ENCODE peak calls at places on chromosomes 11 and 22, in five cellular contexts. M, T, B, K and L are unnamed samples.

GRCh38 chr22:41264408-41264941 is 21.5 kb downstream of the RANGAP1 start:
- DNase-seq in M (no peak), T (no peak), B (no peak), K (no peak), L (no peak)

GRCh38 chr11:120137611-120138521 is at the start of gene TRIM29:
- DNase-seq in M (no peak), T (no peak), B (peak; percentile 66), K (no peak), L (no peak)

GRCh38 chr11:36142439-36142838 is 146.8 kb downstream of the COMMD9 start:
- DNase-seq in M (no peak), T (no peak), B (no peak), K (no peak), L (no peak)

GRCh38 chr11:1089738-1090599 is 15.3 kb downstream of the MUC2 start:
- DNase-seq in M (no peak), T (no peak), B (no peak), K (peak; percentile 8), L (no peak)

GRCh38 chr11:130550984-130551383 is 102.5 kb downstream of the ADAMTS15 start:
- DNase-seq in M (no peak), T (no peak), B (no peak), K (no peak), L (no peak)

GRCh38 chr11:10117709-10118341 is 176.2 kb downstream of the SBF2 start:
- DNase-seq in M (no peak), T (no peak), B (no peak), K (no peak), L (no peak)

GRCh38 chr11:19674420-19674819 is 38.2 kb upstream of the NAV2 start:
- DNase-seq in M (no peak), T (no peak), B (no peak), K (no peak), L (no peak)

GRCh38 chr11:73230931-73231330 is 12.8 kb downstream of the P2RY2 start:
- DNase-seq in M (no peak), T (no peak), B (no peak), K (no peak), L (no peak)

GRCh38 chr11:44303401-44303938 is 6.5 kb downstream of the ALX4 start:
- DNase-seq in M (no peak), T (no peak), B (no peak), K (no peak), L (no peak)

GRCh38 chr22:24326266-24326665 is 55.6 kb downstream of the SPECC1L start:
- DNase-seq in M (no peak), T (no peak), B (no peak), K (no peak), L (no peak)

DNA sequence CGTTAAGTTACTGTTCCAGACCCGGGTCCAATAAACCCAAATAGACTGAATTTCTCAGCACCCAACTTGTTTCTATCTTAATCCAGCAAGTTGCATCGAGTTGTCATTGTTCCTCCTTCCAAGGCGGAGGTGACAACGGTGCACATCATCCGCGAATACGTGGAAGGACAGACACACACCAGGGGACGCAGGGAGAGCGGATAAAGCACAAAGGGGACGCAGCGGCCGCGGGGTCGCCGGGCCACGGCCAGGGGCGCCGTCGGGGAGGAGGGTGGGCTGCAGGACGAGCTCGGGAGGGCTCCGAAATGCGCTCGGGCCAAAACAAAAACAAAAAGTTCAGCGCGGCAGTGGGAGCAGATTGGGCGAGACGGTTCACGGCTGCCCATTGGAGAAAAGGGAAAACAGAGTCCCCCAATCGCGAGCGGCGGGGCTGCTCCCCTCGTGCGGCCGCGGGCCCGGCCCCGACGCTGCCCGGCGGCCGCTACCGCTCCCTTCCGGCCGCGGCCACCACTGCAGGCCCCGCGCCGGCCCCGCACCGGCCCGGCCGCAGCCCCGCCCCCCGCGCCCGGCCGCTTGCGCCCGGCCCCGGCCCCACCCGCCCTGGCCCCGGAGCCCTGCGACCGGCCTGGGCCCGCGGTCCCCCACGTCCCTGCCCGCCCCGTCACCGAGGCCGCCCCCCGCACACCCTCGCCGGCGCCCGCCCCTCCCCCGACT is 518 bp downstream of the KMT5B start:
- DNase-seq in M (peak; percentile 43), T (peak; percentile 76), B (peak; percentile 67), K (peak; percentile 72), L (no peak)
- TF ChIP-seq CTCF in M (peak; percentile 5), T (peak; percentile 34), B (peak; percentile 34), K (peak; percentile 48), L (no peak)

GRCh38 chr22:32661737-32662586 is 139.5 kb upstream of the TIMP3 start:
- DNase-seq in M (no peak), T (no peak), B (no peak), K (no peak), L (no peak)

GRCh38 chr22:32660292-32660691 is 141.2 kb upstream of the TIMP3 start:
- DNase-seq in M (no peak), T (peak; percentile 47), B (peak; percentile 73), K (peak; percentile 70), L (no peak)

GRCh38 chr22:32665676-32666075 is 135.8 kb upstream of the TIMP3 start:
- DNase-seq in M (no peak), T (no peak), B (no peak), K (no peak), L (no peak)

GRCh38 chr22:32662587-32662915 is 139.0 kb upstream of the TIMP3 start:
- DNase-seq in M (no peak), T (no peak), B (no peak), K (no peak), L (no peak)

GRCh38 chr22:32661296-32661695 is 140.2 kb upstream of the TIMP3 start:
- DNase-seq in M (peak; percentile 75), T (no peak), B (peak; percentile 36), K (peak; percentile 82), L (no peak)
- H3K27ac ChIP-seq in M (peak overlapping the region; percentile 96), T (no peak overlapping the region), B (no peak overlapping the region), K (peak overlapping the region; percentile 79), L (no peak overlapping the region)

DNA sequence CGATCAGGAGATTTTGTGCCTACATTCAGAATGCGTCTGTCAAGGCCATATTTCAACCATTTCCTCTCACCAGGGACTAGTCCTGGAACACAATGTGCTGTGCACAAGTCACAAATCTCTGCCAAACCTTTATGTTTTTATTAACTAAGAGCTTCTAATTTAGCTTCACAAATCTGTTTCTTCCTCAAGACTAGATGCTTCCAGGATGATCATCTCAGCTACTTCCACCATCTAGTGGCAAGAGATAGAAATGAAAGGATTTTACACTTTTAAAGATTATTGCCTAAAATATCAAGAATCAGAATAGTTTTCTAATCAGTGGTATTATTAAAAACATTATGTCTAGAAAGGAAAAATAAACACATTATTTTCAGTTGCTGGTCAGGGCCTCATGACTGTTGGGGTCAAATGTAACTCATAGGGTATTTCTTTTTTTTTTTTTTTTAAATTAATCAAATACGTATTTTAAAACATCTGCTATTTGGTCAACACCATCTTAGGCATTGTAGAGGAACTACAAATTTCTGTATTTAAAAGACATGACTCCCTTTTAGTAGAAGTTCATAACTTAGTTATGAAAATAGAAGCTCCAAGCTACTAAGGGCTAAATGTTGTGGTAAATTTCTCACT is 1102.6 kb downstream of the DLG2 start:
- DNase-seq in M (no peak), T (peak; percentile 19), B (no peak), K (no peak), L (no peak)
- TF ChIP-seq CTCF in M (peak; percentile 62), T (peak; percentile 49), B (peak; percentile 28), K (peak; percentile 54), L (no peak)

DNA sequence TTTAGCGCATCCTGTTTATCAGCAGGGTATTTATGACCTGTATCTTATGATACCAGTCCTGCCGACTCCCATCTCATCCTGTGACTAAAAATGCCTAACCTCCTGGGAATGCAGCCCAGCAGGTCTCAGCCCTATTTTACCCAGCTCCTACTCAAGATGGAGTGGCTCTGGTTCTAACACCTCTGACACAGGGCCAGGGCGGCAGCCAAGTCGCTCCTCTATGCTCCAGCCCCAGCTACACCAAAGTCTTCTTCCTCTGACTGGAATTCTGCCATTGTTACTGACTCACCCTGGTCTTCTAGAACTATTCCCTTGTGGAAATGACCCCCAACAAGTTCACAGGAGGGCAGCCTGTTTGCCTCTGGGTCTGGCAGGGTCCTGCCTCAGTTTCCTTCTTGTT is 7.9 kb upstream of the C1QTNF6 start:
- DNase-seq in M (no peak), T (no peak), B (no peak), K (no peak), L (no peak)
- H3K27ac ChIP-seq in M (no peak overlapping the region), T (peak overlapping the region; percentile 100), B (peak overlapping the region; percentile 94), K (peak overlapping the region; percentile 98), L (peak overlapping the region; percentile 70)

GRCh38 chr11:112440518-112440917 is 179.9 kb upstream of the PLET1 start:
- DNase-seq in M (no peak), T (no peak), B (no peak), K (no peak), L (no peak)
- TF ChIP-seq CTCF in M (peak; percentile 4), T (no peak), B (no peak), K (no peak), L (peak; percentile 47)